ENCODE peak calls at places on chromosomes 11 and 22, in four cellular contexts. One of them, this sample, is unnamed.

GRCh38 chr11:93476796-93477195 is 66.4 kb downstream of the SMCO4 start:
- DNase-seq in neuronal stem cell: no peak
- DNase-seq in H9: no peak
- DNase-seq in H1: no peak
- DNase-seq in this sample: peak

GRCh38 chr11:95414217-95414616 is 183.2 kb upstream of the SESN3 start:
- DNase-seq in neuronal stem cell: no peak
- DNase-seq in H9: no peak
- DNase-seq in H1: no peak
- DNase-seq in this sample: no peak

GRCh38 chr11:64253481-64253880 is 2.2 kb downstream of the PLCB3 start:
- DNase-seq in neuronal stem cell: no peak
- DNase-seq in H9: no peak
- DNase-seq in H1: no peak
- DNase-seq in this sample: no peak

GRCh38 chr11:112967082-112967481 is 5.9 kb downstream of the NCAM1 start:
- DNase-seq in neuronal stem cell: no peak
- DNase-seq in H9: no peak
- DNase-seq in H1: no peak
- DNase-seq in this sample: no peak

GRCh38 chr22:36037102-36037758 is 8.6 kb upstream of the RBFOX2 start:
- DNase-seq in neuronal stem cell: no peak
- DNase-seq in H9: no peak
- DNase-seq in H1: no peak
- DNase-seq in this sample: no peak

GRCh38 chr11:35721576-35722341 is 59.2 kb downstream of the TRIM44 start:
- DNase-seq in neuronal stem cell: no peak
- DNase-seq in H9: no peak
- DNase-seq in H1: no peak
- DNase-seq in this sample: no peak

GRCh38 chr11:129643031-129643721 is 172.5 kb upstream of the TMEM45B start:
- DNase-seq in neuronal stem cell: no peak
- DNase-seq in H9: no peak
- DNase-seq in H1: no peak
- DNase-seq in this sample: peak

GRCh38 chr22:24494535-24495364 is at the start of gene UPB1:
- DNase-seq in neuronal stem cell: no peak
- DNase-seq in H9: peak
- DNase-seq in H1: no peak
- DNase-seq in this sample: no peak

GRCh38 chr11:75420224-75421034 is 12.6 kb downstream of the KLHL35 start:
- DNase-seq in neuronal stem cell: no peak
- DNase-seq in H9: no peak
- DNase-seq in H1: no peak
- DNase-seq in this sample: no peak

GRCh38 chr11:112225753-112226061 is 521 bp upstream of the PTS start:
- DNase-seq in neuronal stem cell: no peak
- DNase-seq in H9: no peak
- DNase-seq in H1: no peak
- DNase-seq in this sample: no peak

GRCh38 chr11:107592256-107592655 is 1.3 kb downstream of the ELMOD1 start:
- DNase-seq in neuronal stem cell: no peak
- DNase-seq in H9: no peak
- DNase-seq in H1: no peak
- DNase-seq in this sample: no peak

GRCh38 chr11:117663389-117663788 is 133.6 kb downstream of the DSCAML1 start:
- DNase-seq in neuronal stem cell: no peak
- DNase-seq in H9: no peak
- DNase-seq in H1: no peak
- DNase-seq in this sample: no peak

GRCh38 chr11:86066606-86067229 is 2.2 kb downstream of the PICALM start:
- DNase-seq in neuronal stem cell: no peak
- DNase-seq in H9: no peak
- DNase-seq in H1: no peak
- DNase-seq in this sample: no peak

GRCh38 chr22:28514314-28514713 is 165.3 kb downstream of the TTC28 start:
- DNase-seq in neuronal stem cell: no peak
- DNase-seq in H9: no peak
- DNase-seq in H1: no peak
- DNase-seq in this sample: no peak

GRCh38 chr11:76800466-76801200 is 17.5 kb downstream of the TSKU start:
- DNase-seq in neuronal stem cell: no peak
- DNase-seq in H9: peak
- DNase-seq in H1: no peak
- DNase-seq in this sample: no peak

GRCh38 chr22:45271667-45272188 is 13.0 kb upstream of the UPK3A start:
- DNase-seq in neuronal stem cell: no peak
- DNase-seq in H9: no peak
- DNase-seq in H1: no peak
- DNase-seq in this sample: peak

GRCh38 chr22:30233582-30233981 is 13.0 kb downstream of the LIF start:
- DNase-seq in neuronal stem cell: no peak
- DNase-seq in H9: no peak
- DNase-seq in H1: no peak
- DNase-seq in this sample: no peak

GRCh38 chr22:29947410-29948387 is 64.7 kb downstream of the MTMR3 start:
- DNase-seq in neuronal stem cell: no peak
- DNase-seq in H9: no peak
- DNase-seq in H1: no peak
- DNase-seq in this sample: no peak

GRCh38 chr11:102322560-102322959 is 5.3 kb downstream of the BIRC3 start:
- DNase-seq in neuronal stem cell: no peak
- DNase-seq in H9: no peak
- DNase-seq in H1: no peak
- DNase-seq in this sample: no peak

GRCh38 chr11:118609380-118610219 is 2.2 kb downstream of the PHLDB1 start:
- DNase-seq in neuronal stem cell: no peak
- DNase-seq in H9: no peak
- DNase-seq in H1: no peak
- DNase-seq in this sample: peak

GRCh38 chr11:117391181-117391580 is 63.5 kb downstream of the CEP164 start:
- DNase-seq in neuronal stem cell: no peak
- DNase-seq in H9: no peak
- DNase-seq in H1: no peak
- DNase-seq in this sample: no peak

GRCh38 chr11:3193373-3194015 is 25.1 kb downstream of the MRGPRG start:
- DNase-seq in neuronal stem cell: no peak
- DNase-seq in H9: no peak
- DNase-seq in H1: no peak
- DNase-seq in this sample: no peak

GRCh38 chr22:23829845-23830372 is 8.9 kb downstream of the DERL3 start:
- DNase-seq in neuronal stem cell: no peak
- DNase-seq in H9: no peak
- DNase-seq in H1: no peak
- DNase-seq in this sample: no peak

GRCh38 chr11:109421981-109422590 is at the start of gene C11orf87:
- DNase-seq in neuronal stem cell: peak
- DNase-seq in H9: peak
- DNase-seq in H1: peak
- DNase-seq in this sample: peak

GRCh38 chr11:78248191-78248590 is 59.5 kb downstream of the USP35 start:
- DNase-seq in neuronal stem cell: no peak
- DNase-seq in H9: no peak
- DNase-seq in H1: no peak
- DNase-seq in this sample: no peak

GRCh38 chr11:122720482-122720881 is 65.0 kb downstream of the UBASH3B start:
- DNase-seq in neuronal stem cell: no peak
- DNase-seq in H9: no peak
- DNase-seq in H1: no peak
- DNase-seq in this sample: peak

GRCh38 chr22:22800716-22801115 is 86.9 kb upstream of the IGLL5 start:
- DNase-seq in neuronal stem cell: no peak
- DNase-seq in H9: no peak
- DNase-seq in H1: no peak
- DNase-seq in this sample: no peak

GRCh38 chr22:24331468-24332440 is 61.1 kb downstream of the SPECC1L start:
- DNase-seq in neuronal stem cell: no peak
- DNase-seq in H9: no peak
- DNase-seq in H1: no peak
- DNase-seq in this sample: no peak

GRCh38 chr11:8250981-8251620 is 12.6 kb downstream of the LMO1 start:
- DNase-seq in neuronal stem cell: no peak
- DNase-seq in H9: peak
- DNase-seq in H1: no peak
- DNase-seq in this sample: no peak

GRCh38 chr22:28936200-28936599 is 52.8 kb downstream of the ZNRF3 start:
- DNase-seq in neuronal stem cell: no peak
- DNase-seq in H9: no peak
- DNase-seq in H1: no peak
- DNase-seq in this sample: no peak

DNA sequence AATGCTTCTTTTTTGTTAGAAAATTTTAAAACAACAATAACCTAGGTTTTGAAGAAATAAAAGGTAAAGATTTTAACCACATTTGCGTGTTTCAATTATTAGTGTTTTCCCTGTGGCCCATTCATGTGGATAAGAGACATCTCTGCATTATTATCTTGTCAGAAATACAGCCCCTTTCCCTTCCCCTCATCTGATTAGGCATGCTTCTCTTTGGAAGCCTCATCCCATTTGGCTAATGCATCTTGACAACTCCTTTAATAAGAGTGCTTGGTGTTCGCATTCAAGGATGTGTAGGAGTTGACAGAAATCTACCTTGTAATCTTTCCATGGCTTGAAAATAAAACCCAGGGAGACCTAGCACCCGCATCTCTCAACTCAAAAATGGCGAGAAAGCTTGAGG is 635.5 kb downstream of the NTM start:
- DNase-seq in neuronal stem cell: no peak
- DNase-seq in H9: no peak
- DNase-seq in H1: no peak
- DNase-seq in this sample: no peak
- H3K4me2 ChIP-seq in neuronal stem cell: no peak
- H3K4me2 ChIP-seq in H9: no peak
- H3K4me2 ChIP-seq in H1: no peak
- H3K4me2 ChIP-seq in this sample: no peak

GRCh38 chr11:134561348-134561720 is 149.3 kb upstream of the B3GAT1 start:
- DNase-seq in neuronal stem cell: no peak
- DNase-seq in H9: no peak
- DNase-seq in H1: no peak
- DNase-seq in this sample: no peak

GRCh38 chr11:134560066-134560465 is 148.0 kb upstream of the B3GAT1 start:
- DNase-seq in neuronal stem cell: no peak
- DNase-seq in H9: no peak
- DNase-seq in H1: no peak
- DNase-seq in this sample: no peak

GRCh38 chr11:134559617-134559992 is 147.6 kb upstream of the B3GAT1 start:
- DNase-seq in neuronal stem cell: no peak
- DNase-seq in H9: no peak
- DNase-seq in H1: no peak
- DNase-seq in this sample: no peak

GRCh38 chr11:134562176-134562575 is 150.1 kb upstream of the B3GAT1 start:
- DNase-seq in neuronal stem cell: no peak
- DNase-seq in H9: no peak
- DNase-seq in H1: no peak
- DNase-seq in this sample: no peak

GRCh38 chr11:134560566-134561347 is 148.7 kb upstream of the B3GAT1 start:
- DNase-seq in neuronal stem cell: no peak
- DNase-seq in H9: no peak
- DNase-seq in H1: no peak
- DNase-seq in this sample: no peak
- H2BK12ac ChIP-seq in neuronal stem cell: no peak
- H2BK12ac ChIP-seq in H9: no peak
- H2BK12ac ChIP-seq in H1: no peak
- H2BK12ac ChIP-seq in this sample: no peak

DNA sequence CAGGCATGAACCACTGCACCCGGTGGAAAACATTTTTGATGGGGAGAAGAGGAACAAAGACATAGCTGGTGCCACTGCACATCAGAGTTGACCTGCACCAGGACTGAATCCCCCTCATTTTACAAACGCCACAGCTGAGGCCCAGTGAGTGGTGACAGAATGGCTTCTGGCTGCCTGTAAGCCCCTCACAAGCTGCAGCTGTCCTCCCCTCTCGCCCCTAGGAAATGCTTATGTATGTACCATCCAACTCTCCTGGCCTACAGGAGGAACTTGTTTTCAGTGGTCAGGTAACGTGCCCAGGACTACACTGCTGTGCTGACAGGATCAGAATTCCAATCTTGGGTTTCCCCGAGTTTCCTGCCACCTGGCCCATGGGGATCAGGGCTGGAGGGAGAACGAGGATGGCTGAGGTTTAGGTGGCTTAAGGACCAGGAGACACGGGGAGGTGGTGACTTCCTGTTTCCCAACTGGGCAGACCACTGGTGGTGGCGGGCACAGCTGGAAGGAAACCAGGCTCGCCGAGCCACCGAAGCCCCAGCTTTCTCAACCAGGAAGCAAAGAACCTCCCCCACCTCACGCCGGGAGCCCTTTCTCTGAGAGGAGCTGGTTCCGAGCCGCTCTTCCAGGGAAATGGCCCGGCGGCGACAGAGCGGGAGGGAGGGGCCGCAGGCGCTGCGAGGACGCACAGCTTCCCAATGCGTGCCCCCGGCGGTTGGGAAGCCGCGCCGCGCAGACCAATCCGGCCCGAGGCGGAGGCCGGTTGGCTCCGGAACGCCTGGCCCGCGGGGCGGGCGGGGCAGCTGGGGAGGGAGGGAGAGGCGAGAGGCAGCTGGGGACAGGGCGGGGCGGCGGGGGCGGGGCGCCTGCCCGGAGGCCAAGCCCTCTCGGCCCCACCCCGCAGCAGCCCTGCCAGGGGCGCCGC is 1.0 kb upstream of the LRFN4 start:
- DNase-seq in neuronal stem cell: peak
- DNase-seq in H9: peak
- DNase-seq in H1: peak
- DNase-seq in this sample: peak
- H2BK15ac ChIP-seq in neuronal stem cell: peak
- H2BK15ac ChIP-seq in H9: no peak
- H2BK15ac ChIP-seq in H1: peak
- H2BK15ac ChIP-seq in this sample: peak

GRCh38 chr11:104098555-104098954 is 62.1 kb downstream of the DDI1 start:
- DNase-seq in neuronal stem cell: no peak
- DNase-seq in H9: no peak
- DNase-seq in H1: no peak
- DNase-seq in this sample: no peak

GRCh38 chr11:104105155-104105554 is 58.8 kb downstream of the PDGFD start:
- DNase-seq in neuronal stem cell: no peak
- DNase-seq in H9: no peak
- DNase-seq in H1: no peak
- DNase-seq in this sample: no peak

GRCh38 chr11:104106136-104106754 is 57.7 kb downstream of the PDGFD start:
- DNase-seq in neuronal stem cell: no peak
- DNase-seq in H9: no peak
- DNase-seq in H1: no peak
- DNase-seq in this sample: no peak

GRCh38 chr11:104104664-104105063 is 59.3 kb downstream of the PDGFD start:
- DNase-seq in neuronal stem cell: no peak
- DNase-seq in H9: no peak
- DNase-seq in H1: no peak
- DNase-seq in this sample: no peak

DNA sequence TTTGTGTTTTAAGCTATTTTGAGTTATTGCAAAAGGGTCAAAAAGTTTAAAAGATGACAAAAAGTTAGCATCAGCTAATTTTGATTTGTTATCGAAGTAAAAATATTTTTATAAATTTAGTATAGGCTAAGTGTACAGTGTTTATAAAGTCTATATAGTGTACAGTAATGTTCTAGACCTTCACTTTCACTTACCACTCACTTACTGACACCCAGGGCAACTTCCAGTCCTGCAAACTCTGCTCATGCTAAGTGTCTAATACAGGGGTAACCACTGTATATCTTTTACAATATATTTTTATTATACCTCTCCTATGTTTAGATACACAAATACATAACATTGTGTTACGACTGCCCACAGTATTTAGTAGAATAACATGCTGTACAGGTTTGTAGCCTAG is 59.7 kb downstream of the PDGFD start:
- DNase-seq in neuronal stem cell: no peak
- DNase-seq in H9: no peak
- DNase-seq in H1: no peak
- DNase-seq in this sample: no peak
- H3K4me2 ChIP-seq in neuronal stem cell: no peak
- H3K4me2 ChIP-seq in H9: no peak
- H3K4me2 ChIP-seq in H1: no peak
- H3K4me2 ChIP-seq in this sample: no peak